ENCODE peak calls at places on chromosomes 6 and 20, in five cellular contexts. I is neural progenitor cell; N is PC-9; G is naive thymus-derived CD4-positive, alpha-beta T cell; S is IMR-90. H is an unnamed sample. For H3K36me3 and H3K4me1, the result is how much of the 10 kb centered on the place peaks cover.

GRCh38 chr6:126811307-126811706 is 307.2 kb upstream of the RSPO3 start:
- DNase-seq in I (no peak), S (peak), G (no peak), N (no peak), H (no peak)

GRCh38 chr6:1719922-1720321 is 110.2 kb downstream of the FOXC1 start:
- DNase-seq in S (no peak), G (no peak), N (no peak), I (no peak), H (no peak)

GRCh38 chr6:95365454-95365853 is 211.9 kb upstream of the MANEA start:
- DNase-seq in I (peak), G (no peak), S (no peak), N (no peak), H (no peak)

GRCh38 chr6:102582569-102582968 is 1189.1 kb downstream of the GRIK2 start:
- DNase-seq in I (no peak), G (no peak), S (no peak), N (no peak), H (no peak)

GRCh38 chr6:15308445-15309213 is 62.8 kb downstream of the JARID2 start:
- DNase-seq in I (no peak), N (no peak), G (no peak), S (peak), H (no peak)

GRCh38 chr20:39112196-39112743 is 150.1 kb downstream of the DHX35 start:
- DNase-seq in S (peak), I (peak), N (no peak), G (no peak), H (peak)

GRCh38 chr6:126600258-126600916 is 260.5 kb downstream of the CENPW start:
- DNase-seq in S (peak), N (no peak), G (no peak), I (no peak), H (no peak)

GRCh38 chr6:84362180-84362821 is 134.9 kb upstream of the CEP162 start:
- DNase-seq in G (no peak), S (no peak), N (no peak), I (no peak), H (no peak)

GRCh38 chr20:56361888-56362287 is 3.1 kb downstream of the FAM210B start:
- DNase-seq in S (no peak), N (no peak), G (no peak), I (no peak), H (no peak)

GRCh38 chr6:3615391-3616380 is 135.8 kb downstream of the PXDC1 start:
- DNase-seq in S (no peak), I (no peak), N (no peak), G (no peak), H (no peak)

GRCh38 chr6:1348675-1349074 is 36.8 kb downstream of the FOXQ1 start:
- DNase-seq in N (no peak), G (no peak), I (peak), S (peak), H (peak)

GRCh38 chr6:32973144-32973854 is 4.9 kb downstream of the BRD2 start:
- DNase-seq in I (peak), S (peak), N (peak), G (no peak), H (peak)

GRCh38 chr6:4781426-4781825 is 5.2 kb downstream of the CDYL start:
- DNase-seq in I (no peak), G (no peak), S (no peak), N (no peak), H (no peak)

GRCh38 chr20:46433051-46433450 is 26.6 kb upstream of the ELMO2 start:
- DNase-seq in N (no peak), S (no peak), G (no peak), I (no peak), H (no peak)

GRCh38 chr6:43964659-43965570 is 162.3 kb downstream of the MRPL14 start:
- DNase-seq in N (no peak), G (no peak), I (no peak), S (no peak), H (no peak)

GRCh38 chr20:41594514-41595322 is 23.5 kb downstream of the CHD6 start:
- DNase-seq in S (no peak), N (no peak), I (no peak), G (no peak), H (no peak)

GRCh38 chr6:39707962-39708683 is 17.1 kb downstream of the KIF6 start:
- DNase-seq in S (no peak), G (no peak), I (no peak), N (no peak), H (no peak)

GRCh38 chr6:18245642-18246041 is 18.7 kb downstream of the DEK start:
- DNase-seq in S (no peak), I (no peak), N (no peak), G (no peak), H (no peak)

GRCh38 chr6:112037783-112038216 is 16.1 kb upstream of the CCN6 start:
- DNase-seq in G (no peak), I (no peak), N (peak), S (peak), H (peak)

GRCh38 chr6:7390218-7390878 is 740 bp downstream of the RIOK1 start:
- DNase-seq in N (no peak), G (peak), I (no peak), S (peak), H (no peak)

GRCh38 chr6:101069191-101069795 is 188.2 kb upstream of the ASCC3 start:
- DNase-seq in G (no peak), N (no peak), S (no peak), I (no peak), H (no peak)

DNA sequence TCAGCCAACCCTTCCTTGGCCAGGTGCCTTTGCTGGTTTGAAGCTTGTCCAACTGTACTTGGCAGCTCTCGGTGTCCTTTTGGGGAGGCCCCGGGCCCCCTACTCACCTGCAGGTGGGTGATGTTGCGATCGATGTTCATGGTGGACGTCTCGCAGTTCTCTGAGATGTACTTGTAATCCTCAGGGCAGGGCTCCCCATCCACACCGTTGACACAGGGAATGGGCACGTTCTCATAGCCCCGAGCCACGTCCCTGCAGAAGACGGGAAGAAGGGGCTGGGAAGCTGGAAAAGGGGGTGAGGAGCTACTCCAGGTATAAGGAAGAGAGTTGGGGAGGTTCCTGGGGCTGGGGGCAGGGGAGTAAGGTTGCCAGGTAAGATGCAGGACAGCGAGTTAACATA is 4.9 kb upstream of the SLC44A4 start:
- DNase-seq in S (no peak), N (no peak), I (no peak), G (no peak), H (no peak)
- H3K36me3 ChIP-seq in S (half or more), N (under half), I (under half), G (under half), H (under half)

GRCh38 chr6:19603716-19604115 is 233.5 kb upstream of the ID4 start:
- DNase-seq in I (no peak), N (no peak), S (no peak), G (no peak), H (no peak)

GRCh38 chr6:19605624-19606023 is 231.5 kb upstream of the ID4 start:
- DNase-seq in G (no peak), N (no peak), I (peak), S (no peak), H (no peak)

GRCh38 chr6:19613678-19614077 is 223.5 kb upstream of the ID4 start:
- DNase-seq in I (peak), S (no peak), G (no peak), N (no peak), H (no peak)

GRCh38 chr6:19610260-19610659 is 226.9 kb upstream of the ID4 start:
- DNase-seq in G (no peak), I (no peak), N (no peak), S (no peak), H (no peak)

DNA sequence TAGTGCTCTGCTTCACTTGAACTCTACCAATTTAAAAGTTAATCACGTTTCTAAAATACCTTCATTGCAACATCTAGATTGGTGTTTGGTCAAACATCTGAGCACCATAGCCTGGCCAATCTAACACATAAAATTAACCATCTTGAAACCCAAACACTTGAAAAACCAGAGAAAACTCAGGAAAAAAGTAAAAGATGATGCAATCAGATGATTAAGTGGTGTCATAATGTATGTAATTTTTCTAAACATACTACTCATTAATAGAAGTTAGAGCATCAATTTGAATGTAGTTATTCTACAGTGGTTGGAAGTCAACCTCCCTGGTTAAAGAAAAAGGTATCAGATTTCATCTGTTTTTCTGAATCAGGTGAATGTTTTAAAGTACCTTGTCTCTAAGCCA is 228.6 kb upstream of the ID4 start:
- DNase-seq in N (no peak), S (no peak), G (no peak), I (no peak), H (no peak)
- H3K27ac ChIP-seq in N (no peak), S (no peak), G (no peak), I (no peak), H (no peak)

GRCh38 chr6:108118359-108118724 is 43.8 kb upstream of the OSTM1 start:
- DNase-seq in S (no peak), N (no peak), I (peak), G (no peak), H (no peak)

GRCh38 chr6:108119212-108120141 is 44.9 kb upstream of the OSTM1 start:
- DNase-seq in N (no peak), G (no peak), S (no peak), I (peak), H (no peak)

GRCh38 chr6:108118791-108119211 is 44.3 kb upstream of the OSTM1 start:
- DNase-seq in N (no peak), G (no peak), S (no peak), I (peak), H (no peak)

GRCh38 chr6:108121612-108122011 is 44.2 kb upstream of the NR2E1 start:
- DNase-seq in G (no peak), S (no peak), N (no peak), I (no peak), H (no peak)

GRCh38 chr6:108120311-108120710 is 45.5 kb upstream of the NR2E1 start:
- DNase-seq in S (no peak), I (peak), G (no peak), N (no peak), H (no peak)
- H3K4me1 ChIP-seq in S (under half), I (half or more), G (under half), N (under half), H (under half)

DNA sequence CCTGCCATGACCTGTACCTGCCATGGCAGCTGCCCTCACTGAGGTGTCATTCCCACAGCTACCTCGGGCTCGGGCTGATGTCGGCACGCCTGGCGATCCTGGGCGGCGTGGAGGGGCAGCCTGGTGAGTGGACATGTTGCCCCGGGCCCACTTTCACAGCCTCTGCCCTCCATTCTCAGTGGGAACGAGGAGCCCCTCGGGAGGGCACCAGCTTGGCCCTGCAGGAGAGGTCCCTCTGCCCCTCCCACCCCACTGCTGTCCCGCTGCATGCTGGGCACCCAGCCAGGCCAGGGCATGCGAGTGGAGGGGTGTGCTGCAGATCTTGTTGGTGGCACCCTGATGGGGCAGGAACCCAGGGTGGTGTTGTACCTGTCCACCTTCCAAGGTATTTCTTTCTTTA is 23.0 kb downstream of the ENTPD6 start:
- DNase-seq in I (no peak), N (no peak), G (no peak), S (no peak), H (no peak)
- H3K36me3 ChIP-seq in I (under half), N (under half), G (under half), S (under half), H (under half)

GRCh38 chr20:62309198-62309944 is 6.6 kb downstream of the ADRM1 start:
- DNase-seq in G (no peak), S (no peak), I (no peak), N (no peak), H (no peak)
- H3K27ac ChIP-seq in G (no peak), S (no peak), I (no peak), N (no peak), H (no peak)

GRCh38 chr20:17659801-17660200 is 22.2 kb downstream of the RRBP1 start:
- DNase-seq in N (no peak), I (no peak), G (no peak), S (no peak), H (no peak)

GRCh38 chr20:17662333-17663039 is 19.6 kb downstream of the RRBP1 start:
- DNase-seq in I (no peak), G (no peak), N (no peak), S (peak), H (no peak)

GRCh38 chr20:17660667-17661066 is 21.4 kb downstream of the RRBP1 start:
- DNase-seq in I (no peak), G (no peak), N (no peak), S (no peak), H (no peak)

GRCh38 chr20:17663040-17663399 is 19.0 kb downstream of the RRBP1 start:
- DNase-seq in S (no peak), G (no peak), N (no peak), I (no peak), H (no peak)

DNA sequence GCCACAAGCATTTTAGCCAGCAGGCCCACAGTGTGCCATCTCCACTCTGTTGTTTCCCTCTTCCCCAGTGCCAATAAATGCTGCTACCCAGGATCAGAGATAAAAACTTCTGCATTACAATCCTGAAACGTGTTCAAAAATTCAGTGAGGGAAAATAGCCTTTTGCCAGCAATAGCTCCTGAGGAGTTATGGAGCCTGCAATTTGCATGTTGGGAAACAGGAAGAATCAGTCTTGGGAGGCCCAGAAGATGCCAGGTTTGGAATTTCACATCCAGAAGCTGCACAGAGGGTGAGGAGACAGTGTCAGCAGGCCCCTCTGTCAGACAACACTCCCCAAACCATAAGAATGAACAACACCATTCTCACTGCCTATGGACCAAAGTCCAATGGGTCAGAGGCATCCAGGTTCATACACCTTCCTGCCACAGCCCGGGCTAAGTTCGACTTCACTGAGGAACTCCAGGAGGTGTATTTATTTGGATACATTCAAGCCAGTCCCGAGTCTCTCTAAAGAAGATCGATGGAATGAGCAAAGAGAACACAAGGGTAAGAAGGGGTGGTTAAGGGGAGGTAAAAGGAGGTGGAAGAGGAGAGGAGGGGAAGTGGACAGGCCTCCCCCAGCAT is 20.8 kb downstream of the RRBP1 start:
- DNase-seq in G (no peak), N (no peak), S (no peak), I (no peak), H (no peak)
- H3K4me1 ChIP-seq in G (under half), N (under half), S (under half), I (under half), H (under half)

GRCh38 chr6:13419422-13419821 is 68.0 kb downstream of the GFOD1 start:
- DNase-seq in G (no peak), I (no peak), N (no peak), S (no peak), H (no peak)
- H3K36me3 ChIP-seq in G (under half), I (under half), N (under half), S (under half), H (under half)

GRCh38 chr20:49675368-49676151 is 38.1 kb downstream of the B4GALT5 start:
- DNase-seq in G (no peak), I (no peak), S (no peak), N (peak), H (no peak)

GRCh38 chr20:49677777-49678758 is 35.6 kb downstream of the B4GALT5 start:
- DNase-seq in N (peak), S (no peak), G (no peak), I (no peak), H (no peak)

GRCh38 chr20:49674383-49675352 is 39.0 kb downstream of the B4GALT5 start:
- DNase-seq in S (peak), G (no peak), N (peak), I (no peak), H (no peak)

GRCh38 chr20:49680475-49680874 is 33.2 kb downstream of the B4GALT5 start:
- DNase-seq in G (no peak), N (no peak), S (no peak), I (no peak), H (no peak)

DNA sequence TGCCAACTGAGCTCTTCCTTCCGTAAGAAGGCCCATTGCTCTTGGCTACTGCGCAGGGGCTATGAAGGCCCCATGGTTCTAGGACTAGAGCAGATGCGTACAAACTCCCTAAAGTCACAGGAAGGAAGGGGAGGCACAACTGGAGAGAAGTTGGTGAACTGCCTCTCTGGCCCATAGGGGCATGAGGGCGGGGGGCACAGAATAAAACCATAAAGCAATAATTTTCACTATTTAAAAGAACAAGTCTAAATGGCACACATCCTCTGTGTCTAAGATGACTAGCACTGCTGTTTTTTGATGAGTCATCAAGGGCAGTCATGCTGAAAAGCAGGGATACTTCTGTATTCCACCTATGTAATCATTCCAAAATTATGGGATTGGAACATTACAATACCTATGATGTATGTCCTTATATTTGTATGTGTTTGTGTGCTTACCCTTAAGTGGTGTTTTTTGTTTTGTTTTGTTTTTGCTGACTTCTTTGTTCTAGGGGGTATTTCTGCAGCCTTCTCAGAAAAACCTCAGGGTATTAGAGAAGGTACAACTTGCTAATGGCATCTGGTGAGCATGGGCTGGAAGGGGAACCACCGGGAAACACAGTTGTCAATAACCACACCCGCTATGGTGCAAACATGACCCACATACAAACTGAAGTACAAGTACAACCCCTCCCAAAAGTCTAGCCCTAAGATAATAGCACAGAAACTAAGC is 36.9 kb downstream of the B4GALT5 start:
- DNase-seq in I (no peak), N (peak), G (no peak), S (peak), H (no peak)
- H3K27ac ChIP-seq in I (no peak), N (peak), G (no peak), S (peak), H (no peak)

DNA sequence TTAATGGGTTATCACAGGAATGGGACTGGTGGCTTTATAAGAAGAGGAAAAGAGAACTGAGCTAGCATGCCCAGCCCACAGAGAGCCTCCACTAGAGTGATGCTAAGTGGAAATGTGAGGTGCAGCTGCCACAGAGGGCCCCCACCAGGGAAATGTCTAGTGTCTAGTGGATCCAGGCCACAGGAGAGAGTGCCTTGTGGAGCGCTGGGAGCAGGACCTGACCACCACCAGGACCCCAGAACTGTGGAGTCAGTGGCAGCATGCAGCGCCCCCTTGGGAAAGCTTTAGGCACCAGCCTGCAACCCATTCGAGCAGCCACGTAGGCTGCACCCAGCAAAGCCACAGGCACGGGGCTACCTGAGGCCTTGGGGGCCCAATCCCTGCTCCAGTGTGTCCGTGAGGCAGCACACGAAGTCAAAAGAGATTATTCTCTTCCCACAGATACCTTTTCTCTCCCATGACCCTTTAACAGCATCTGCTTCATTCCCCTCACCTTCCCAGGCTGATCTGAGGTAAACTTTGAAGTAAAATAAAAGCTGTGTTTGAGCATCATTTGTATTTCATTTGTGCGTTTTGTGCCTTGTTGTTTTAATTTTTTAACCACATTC is 4.4 kb downstream of the HLA-E start:
- DNase-seq in I (peak), S (no peak), G (no peak), N (no peak), H (no peak)
- H3K4me1 ChIP-seq in I (under half), S (under half), G (under half), N (under half), H (under half)

H was measured in testis.